ENCODE peak calls at places on chromosomes 16 and 17, in four cellular contexts. N is K562, F is WTC11, E is H1. L is an unnamed sample.

GRCh38 chr16:25487888-25488287 is 203.9 kb upstream of the HS3ST4 start:
- DNase-seq in F (no peak), N (no peak), E (no peak), L (no peak)

GRCh38 chr16:59067207-59067606 is 333.1 kb upstream of the GOT2 start:
- DNase-seq in F (no peak), N (no peak), E (no peak), L (no peak)

GRCh38 chr16:50245417-50246298 is 20.7 kb upstream of the ADCY7 start:
- DNase-seq in E (no peak), F (no peak), N (peak), L (peak)

GRCh38 chr17:60562421-60562820 is 36.4 kb upstream of the APPBP2 start:
- DNase-seq in F (no peak), N (no peak), E (no peak), L (no peak)

GRCh38 chr16:87407511-87408112 is 15.5 kb downstream of the MAP1LC3B start:
- DNase-seq in F (no peak), E (no peak), N (no peak), L (no peak)

GRCh38 chr17:76408037-76408849 is 23.8 kb downstream of the SPHK1 start:
- DNase-seq in F (peak), N (peak), E (no peak), L (peak)

GRCh38 chr17:2706911-2707510 is 4.6 kb downstream of the CLUH start:
- DNase-seq in F (peak), E (no peak), N (no peak), L (no peak)

GRCh38 chr17:60645918-60646523 is 31.6 kb upstream of the BCAS3 start:
- DNase-seq in E (no peak), F (no peak), N (no peak), L (peak)

GRCh38 chr17:71550675-71551074 is 570.1 kb upstream of the SOX9 start:
- DNase-seq in N (no peak), E (no peak), F (no peak), L (no peak)

GRCh38 chr16:14423344-14423743 is 206.7 kb downstream of the PARN start:
- DNase-seq in F (no peak), E (no peak), N (no peak), L (no peak)

GRCh38 chr17:7132511-7133094 is 18.0 kb upstream of the ASGR2 start:
- DNase-seq in E (peak), F (peak), N (no peak), L (no peak)

GRCh38 chr16:75566889-75567255 is 693 bp downstream of the GABARAPL2 start:
- DNase-seq in F (peak), E (no peak), N (peak), L (peak)

GRCh38 chr16:1790261-1790610 is 3.3 kb downstream of the IGFALS start:
- DNase-seq in N (no peak), F (no peak), E (no peak), L (no peak)

GRCh38 chr17:31595666-31596381 is 204.3 kb downstream of the RAB11FIP4 start:
- DNase-seq in F (no peak), N (no peak), E (no peak), L (no peak)

GRCh38 chr17:31532161-31532515 is 140.7 kb downstream of the RAB11FIP4 start:
- DNase-seq in F (no peak), E (no peak), N (no peak), L (no peak)

DNA sequence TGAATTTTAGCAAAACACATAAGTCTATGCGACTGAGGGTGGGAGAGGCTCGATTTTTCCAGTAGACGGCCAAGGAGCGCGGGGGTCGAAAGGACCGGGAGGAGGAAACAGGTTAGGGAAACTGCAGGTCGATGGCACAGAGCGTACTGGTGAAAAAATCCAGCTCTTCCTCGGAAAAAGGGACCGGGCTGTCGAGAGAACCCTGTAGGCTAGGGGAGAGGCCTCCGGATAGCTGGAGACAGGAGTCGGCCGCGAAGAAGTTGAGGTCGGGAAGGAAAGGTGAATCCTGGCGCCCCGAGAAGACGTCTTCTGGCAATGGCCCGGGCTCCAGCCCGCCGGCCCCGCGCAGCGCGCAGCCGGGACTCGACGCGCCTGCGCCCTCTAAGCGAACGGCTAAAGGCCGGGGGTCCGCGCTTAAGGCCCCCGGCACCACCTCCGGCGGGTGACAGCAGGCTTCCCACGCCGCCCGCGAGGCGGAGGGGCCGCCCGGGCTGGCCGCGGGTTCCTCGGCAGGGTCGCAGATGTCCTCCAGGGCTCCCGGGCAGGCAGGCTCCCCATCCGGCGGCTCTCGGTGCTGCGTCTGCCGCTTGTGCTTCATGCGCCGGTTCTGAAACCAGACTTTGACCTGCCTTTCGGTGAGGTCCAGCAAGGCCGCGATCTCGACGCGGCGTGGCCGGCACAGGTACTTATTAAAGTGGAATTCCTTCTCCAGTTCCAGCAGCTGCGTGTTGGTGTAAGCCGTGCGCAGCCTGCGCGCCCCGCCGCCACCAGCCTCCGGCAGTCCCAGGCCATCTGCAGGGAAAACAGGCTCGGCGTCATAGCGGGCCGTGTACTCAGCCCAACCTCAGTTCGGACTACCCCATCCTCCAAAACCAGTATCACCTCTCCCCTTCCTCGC is 1.7 kb downstream of the HOXB2 start:
- DNase-seq in E (no peak), F (peak), N (peak), L (peak)
- TF ChIP-seq TEAD4 in E (no peak), F (no peak), N (no peak), L (no peak)

GRCh38 chr17:332023-332422 is 20.6 kb downstream of the RPH3AL start:
- DNase-seq in E (no peak), N (no peak), F (no peak), L (no peak)

GRCh38 chr17:330993-331701 is 21.5 kb downstream of the RPH3AL start:
- DNase-seq in E (no peak), N (no peak), F (no peak), L (no peak)

GRCh38 chr17:334974-335481 is 17.6 kb downstream of the RPH3AL start:
- DNase-seq in F (no peak), N (no peak), E (no peak), L (no peak)

GRCh38 chr17:333626-334396 is 18.8 kb downstream of the RPH3AL start:
- DNase-seq in F (peak), N (no peak), E (no peak), L (peak)

GRCh38 chr17:332558-333322 is 19.9 kb downstream of the RPH3AL start:
- DNase-seq in F (no peak), N (no peak), E (no peak), L (no peak)
- TF ChIP-seq TEAD4 in F (no peak), N (no peak), E (no peak), L (no peak)

DNA sequence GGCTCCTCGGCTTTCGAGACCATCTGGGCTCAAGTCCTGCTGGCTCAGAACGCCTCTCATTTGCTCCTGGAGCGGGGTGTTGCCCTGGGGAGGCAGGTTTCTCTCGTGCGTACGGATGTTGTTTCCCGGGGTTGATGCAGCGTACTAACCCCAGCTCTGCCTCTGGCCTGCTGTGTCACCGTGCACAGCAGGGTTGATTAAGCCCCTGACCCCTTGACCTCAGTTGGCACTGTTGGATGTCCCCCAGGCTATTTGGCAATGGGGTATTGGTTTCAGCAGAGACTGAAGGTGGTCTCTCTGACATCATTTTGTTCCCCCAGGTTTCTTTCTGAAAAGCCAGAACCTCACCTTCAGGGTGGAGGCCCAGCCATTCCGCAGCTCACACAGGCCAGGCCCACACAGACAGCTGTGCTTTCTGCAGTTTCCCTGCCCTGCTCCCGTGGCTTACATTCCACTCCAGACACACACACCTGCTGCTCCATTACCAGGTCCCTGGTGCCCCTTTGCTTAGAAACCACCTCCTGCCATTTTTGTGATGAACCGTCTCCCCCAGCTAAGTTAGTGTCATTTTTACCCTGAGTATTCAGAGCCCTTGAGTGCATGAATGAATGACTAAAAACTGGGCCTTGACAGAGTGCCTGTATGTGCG is 233.5 kb downstream of the CCDC182 start:
- DNase-seq in N (no peak), E (no peak), F (no peak), L (no peak)
- TF ChIP-seq TEAD4 in N (no peak), E (no peak), F (no peak), L (no peak)

DNA sequence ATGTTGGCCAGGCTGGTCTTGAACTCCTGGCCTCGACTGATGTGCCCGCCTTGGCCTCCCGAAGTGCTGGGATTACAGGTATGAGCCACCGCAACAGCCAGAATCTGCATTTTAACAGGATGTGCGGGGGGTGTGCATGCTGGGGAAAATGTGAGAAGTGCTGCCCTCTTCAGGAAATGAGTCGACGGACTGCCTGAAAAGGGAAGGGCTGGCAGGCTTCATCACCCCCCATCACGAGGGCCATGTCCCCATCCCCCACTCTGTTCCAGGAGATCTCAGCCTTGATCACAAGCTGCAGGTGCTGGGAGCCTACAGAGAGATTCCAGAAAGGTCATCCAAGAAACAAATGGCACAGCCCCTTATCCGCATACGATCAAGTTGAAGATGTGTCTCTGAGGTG is 195.3 kb upstream of the RPL38 start:
- DNase-seq in E (peak), F (peak), N (peak), L (peak)
- TF ChIP-seq TEAD4 in E (peak), F (no peak), N (no peak), L (no peak)

GRCh38 chr16:53111078-53111776 is 56.4 kb downstream of the CHD9 start:
- DNase-seq in F (no peak), E (no peak), N (no peak), L (no peak)

GRCh38 chr16:53121043-53121442 is 66.3 kb downstream of the CHD9 start:
- DNase-seq in N (no peak), F (no peak), E (no peak), L (no peak)

GRCh38 chr16:53115047-53115446 is 60.3 kb downstream of the CHD9 start:
- DNase-seq in F (no peak), N (no peak), E (no peak), L (no peak)

GRCh38 chr16:53112015-53112414 is 57.2 kb downstream of the CHD9 start:
- DNase-seq in F (no peak), E (no peak), N (peak), L (no peak)

DNA sequence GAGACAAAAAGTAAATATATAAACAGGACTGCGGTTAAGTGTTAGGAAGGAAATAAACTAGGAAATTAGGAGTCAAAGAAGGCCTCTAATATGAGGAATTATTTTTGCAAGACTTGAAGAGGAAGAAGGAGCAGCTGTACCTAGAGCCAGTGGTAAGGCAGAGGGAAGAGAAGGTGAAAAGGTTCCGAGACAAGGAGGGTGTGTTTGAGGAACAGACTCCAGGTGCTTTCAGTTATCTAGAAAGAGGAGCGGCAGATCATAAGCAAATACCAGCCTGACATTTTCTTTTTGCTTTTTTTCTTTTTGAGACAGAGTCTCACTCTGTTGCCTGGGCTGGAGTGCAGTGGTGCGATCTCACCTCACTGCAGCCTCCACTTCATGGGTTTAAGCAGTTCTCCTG is 61.0 kb downstream of the CHD9 start:
- DNase-seq in N (no peak), E (no peak), F (no peak), L (no peak)
- TF ChIP-seq TEAD4 in N (no peak), E (no peak), F (no peak), L (no peak)

DNA sequence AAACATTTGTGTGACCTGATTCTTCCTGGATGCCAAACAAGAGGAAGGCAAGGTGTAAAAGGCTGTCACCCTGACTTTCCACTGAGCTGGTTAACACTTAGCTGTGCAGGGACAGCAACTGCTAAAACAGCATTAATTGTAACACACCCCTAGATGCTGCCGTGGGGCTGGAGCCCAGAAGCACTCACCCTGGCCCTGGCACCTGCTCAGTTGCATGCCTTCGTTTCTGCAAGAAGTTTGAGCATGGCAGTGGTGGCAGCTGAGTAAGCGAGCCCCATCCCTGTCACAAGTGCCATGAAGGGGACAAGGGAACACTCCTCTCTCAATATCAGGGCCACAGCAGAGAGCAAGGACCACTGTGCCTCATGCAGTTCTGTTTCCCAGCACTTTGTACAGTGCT is 330.2 kb downstream of the TMEM114 start:
- DNase-seq in F (no peak), N (no peak), E (no peak), L (no peak)
- TF ChIP-seq TEAD4 in F (no peak), N (no peak), E (no peak), L (no peak)

GRCh38 chr17:37848690-37849616 is 75.3 kb upstream of the TBC1D3K start:
- DNase-seq in E (no peak), F (no peak), N (peak), L (no peak)
- TF ChIP-seq TEAD4 in E (no peak), F (no peak), N (no peak), L (no peak)

GRCh38 chr16:48913384-48913783 is 303.4 kb upstream of the N4BP1 start:
- DNase-seq in E (no peak), F (no peak), N (no peak), L (no peak)

GRCh38 chr16:48910214-48910613 is 300.2 kb upstream of the N4BP1 start:
- DNase-seq in F (no peak), N (no peak), E (no peak), L (no peak)

GRCh38 chr16:48914070-48914469 is 304.1 kb upstream of the N4BP1 start:
- DNase-seq in N (no peak), F (no peak), E (no peak), L (no peak)

GRCh38 chr16:48911700-48912099 is 301.7 kb upstream of the N4BP1 start:
- DNase-seq in N (no peak), E (no peak), F (no peak), L (no peak)

GRCh38 chr16:48912360-48912759 is 302.4 kb upstream of the N4BP1 start:
- DNase-seq in N (no peak), E (no peak), F (no peak), L (no peak)
- TF ChIP-seq TEAD4 in N (no peak), E (peak), F (no peak), L (no peak)

DNA sequence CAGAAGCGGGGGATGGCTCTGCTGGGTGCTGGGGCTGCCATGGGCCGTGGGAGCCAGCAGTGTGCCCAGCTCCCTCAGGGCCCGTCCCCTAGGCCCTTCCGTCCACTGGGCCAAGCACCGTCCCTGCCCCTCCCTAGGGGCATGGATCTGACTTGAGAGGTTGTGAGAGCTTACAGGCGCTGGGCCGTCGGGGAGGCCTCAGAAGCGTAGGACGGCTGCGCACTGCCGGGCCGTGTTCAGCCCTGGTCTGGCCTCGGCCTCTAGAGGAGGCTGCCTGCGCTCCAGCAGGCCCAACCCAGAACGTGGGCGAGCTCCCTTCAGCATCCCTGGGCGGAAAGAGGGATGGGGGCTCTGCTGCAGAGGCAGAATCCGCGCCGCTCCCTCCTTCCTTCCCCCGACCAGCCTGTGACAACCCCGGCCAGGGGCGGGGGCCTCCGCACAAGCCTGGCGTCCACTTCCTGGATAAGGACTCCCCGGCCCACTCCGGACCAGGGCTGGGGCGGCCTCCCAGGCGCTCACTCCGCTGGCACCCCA is 685 bp upstream of the MPG start:
- DNase-seq in F (peak), N (peak), E (no peak), L (peak)
- TF ChIP-seq TEAD4 in F (no peak), N (no peak), E (no peak), L (no peak)

GRCh38 chr17:38508570-38508950 is 80.3 kb downstream of the ARHGAP23 start:
- DNase-seq in E (no peak), N (no peak), F (no peak), L (no peak)

GRCh38 chr17:38511126-38512108 is 83.2 kb downstream of the ARHGAP23 start:
- DNase-seq in F (no peak), N (no peak), E (no peak), L (no peak)

GRCh38 chr17:38510424-38511125 is 82.3 kb downstream of the ARHGAP23 start:
- DNase-seq in E (no peak), F (peak), N (peak), L (peak)

GRCh38 chr17:38509008-38509771 is 80.9 kb downstream of the ARHGAP23 start:
- DNase-seq in F (peak), E (peak), N (peak), L (peak)

DNA sequence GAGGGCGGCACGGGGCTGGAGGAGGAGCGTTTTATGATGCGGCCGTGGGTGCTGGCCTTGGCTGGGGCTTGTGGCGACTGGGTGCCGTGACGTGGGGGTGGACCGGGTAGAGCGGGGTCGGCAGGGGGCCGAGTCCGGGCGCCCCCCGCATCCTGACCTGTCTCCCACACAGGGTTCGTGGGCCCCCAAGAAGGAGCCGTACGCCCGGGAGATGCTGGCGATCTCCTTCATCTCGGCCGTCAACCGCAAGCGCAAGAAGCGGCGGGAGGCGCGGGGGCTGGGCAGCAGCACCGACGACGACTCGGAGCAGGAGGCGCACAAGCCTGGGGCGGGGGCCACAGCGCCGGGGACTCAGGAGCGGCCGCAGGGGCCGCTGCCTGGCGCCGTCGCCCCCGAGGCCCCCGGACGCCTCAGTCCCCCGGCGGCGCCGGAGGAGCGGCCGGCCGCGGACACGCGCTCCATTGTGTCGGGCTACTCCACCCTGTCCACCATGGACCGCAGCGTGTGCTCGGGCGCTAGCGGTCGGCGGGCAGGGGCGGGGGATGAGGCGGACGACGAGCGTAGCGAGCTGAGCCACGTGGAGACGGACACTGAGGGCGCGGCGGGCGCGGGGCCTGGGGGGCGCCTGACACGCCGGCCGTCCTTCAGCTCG is 81.6 kb downstream of the ARHGAP23 start:
- DNase-seq in E (no peak), F (peak), N (no peak), L (no peak)
- TF ChIP-seq TEAD4 in E (no peak), F (no peak), N (no peak), L (no peak)

L was measured in SK-N-SH.